ENCODE peak calls at places on chromosomes 4 and X, in seven cellular contexts. U, D, W, Q, E, T and O are unnamed samples.

GRCh38 chrX:23643020-23643419 is 24.3 kb upstream of the PRDX4 start:
- DNase-seq in D (no peak), W (no peak), Q (no peak), U (no peak), E (no peak), T (no peak), O (peak; percentile 46)

GRCh38 chr4:26178874-26179273 is 141.9 kb upstream of the RBPJ start:
- DNase-seq in W (no peak), Q (peak; percentile 90), E (no peak), T (no peak), U (no peak), D (no peak), O (no peak)

GRCh38 chr4:118967393-118967792 is 78.7 kb downstream of the SYNPO2 start:
- DNase-seq in E (peak; percentile 67), U (peak; percentile 40), T (no peak), W (no peak), Q (no peak), D (no peak), O (no peak)

GRCh38 chrX:48976086-48976485 is 4.4 kb upstream of the KCND1 start:
- DNase-seq in Q (no peak), U (no peak), W (no peak), E (no peak), T (no peak), D (no peak), O (no peak)

GRCh38 chr4:144399927-144400326 is 246.0 kb upstream of the HHIP start:
- DNase-seq in E (no peak), D (no peak), Q (no peak), W (no peak), U (peak; percentile 91), T (no peak), O (no peak)

GRCh38 chr4:111231281-111231680 is 608.4 kb upstream of the PITX2 start:
- DNase-seq in T (no peak), E (no peak), U (no peak), Q (no peak), W (no peak), D (no peak), O (no peak)

GRCh38 chrX:27163236-27163635 is 299.9 kb downstream of the PPP4R3C start:
- DNase-seq in W (no peak), E (no peak), D (no peak), Q (no peak), T (no peak), U (no peak), O (no peak)

GRCh38 chrX:130523460-130524394 is 121.9 kb downstream of the RBMX2 start:
- DNase-seq in W (no peak), U (no peak), Q (no peak), E (no peak), D (peak; percentile 2), T (no peak), O (peak; percentile 18)

GRCh38 chr4:95045429-95045828 is 287.7 kb downstream of the BMPR1B start:
- DNase-seq in E (no peak), T (no peak), U (peak; percentile 71), D (no peak), W (no peak), Q (no peak), O (no peak)

GRCh38 chr4:39732728-39733127 is 34.8 kb downstream of the UBE2K start:
- DNase-seq in E (peak; percentile 78), U (peak; percentile 57), Q (no peak), W (no peak), D (no peak), T (no peak), O (peak; percentile 21)

GRCh38 chrX:14673764-14674163 is 144.4 kb downstream of the GLRA2 start:
- DNase-seq in Q (no peak), T (no peak), U (peak; percentile 80), E (peak; percentile 68), W (no peak), D (peak; percentile 4), O (peak; percentile 60)

GRCh38 chr4:183469936-183470335 is 25.5 kb downstream of the CDKN2AIP start:
- DNase-seq in W (no peak), U (no peak), T (no peak), Q (no peak), D (no peak), E (no peak), O (no peak)

GRCh38 chr4:79898055-79898454 is 175.0 kb downstream of the ANTXR2 start:
- DNase-seq in W (no peak), T (no peak), D (no peak), E (no peak), Q (no peak), U (no peak), O (no peak)

GRCh38 chrX:109732319-109732779 is 708 bp downstream of the ACSL4 start:
- DNase-seq in W (no peak), T (no peak), E (peak; percentile 82), D (peak; percentile 20), Q (no peak), U (peak; percentile 38), O (peak; percentile 26)

GRCh38 chr4:164799410-164799809 is 45.5 kb downstream of the SMIM31 start:
- DNase-seq in W (no peak), T (no peak), U (no peak), E (no peak), D (no peak), Q (no peak), O (no peak)

GRCh38 chr4:152255437-152255836 is 280.5 kb downstream of the FBXW7 start:
- DNase-seq in U (peak; percentile 14), T (peak; percentile 48), D (peak; percentile 56), E (peak; percentile 42), Q (no peak), W (no peak), O (peak; percentile 33)

GRCh38 chr4:158484173-158484885 is 37.4 kb upstream of the RXFP1 start:
- DNase-seq in W (no peak), T (no peak), Q (no peak), D (no peak), E (peak; percentile 55), U (no peak), O (no peak)

GRCh38 chr4:148268835-148269234 is 173.4 kb downstream of the NR3C2 start:
- DNase-seq in D (no peak), T (no peak), E (no peak), Q (no peak), W (no peak), U (no peak), O (no peak)

GRCh38 chr4:68272860-68273259 is 27.4 kb upstream of the TMPRSS11B start:
- DNase-seq in U (peak; percentile 24), D (no peak), E (no peak), W (no peak), T (no peak), Q (no peak), O (peak; percentile 77)

GRCh38 chr4:106371166-106371565 is 2.6 kb upstream of the GIMD1 start:
- DNase-seq in W (no peak), T (no peak), Q (no peak), E (no peak), U (no peak), D (no peak), O (no peak)

GRCh38 chrX:21779095-21779494 is 21.2 kb upstream of the SMPX start:
- DNase-seq in W (no peak), E (no peak), T (no peak), U (no peak), D (no peak), Q (no peak), O (no peak)

GRCh38 chr4:106816501-106816900 is 219.6 kb downstream of the DKK2 start:
- DNase-seq in U (peak; percentile 6), E (peak; percentile 49), T (no peak), W (no peak), D (no peak), Q (no peak), O (peak; percentile 39)

GRCh38 chr4:6999172-7000086 is 43.7 kb upstream of the TADA2B start:
- DNase-seq in D (no peak), E (no peak), U (no peak), Q (no peak), W (no peak), T (no peak), O (peak; percentile 56)

GRCh38 chr4:18754180-18754579 is 732.6 kb upstream of the LCORL start:
- DNase-seq in D (no peak), W (no peak), Q (no peak), T (no peak), U (no peak), E (no peak), O (peak; percentile 60)

GRCh38 chr4:155025762-155026457 is 182.5 kb upstream of the NPY2R start:
- DNase-seq in D (peak; percentile 15), E (peak; percentile 42), W (no peak), Q (no peak), T (no peak), U (no peak), O (peak; percentile 91)

GRCh38 chr4:54061067-54061466 is 3.3 kb downstream of the CHIC2 start:
- DNase-seq in E (no peak), U (no peak), Q (no peak), W (no peak), D (no peak), T (no peak), O (no peak)